ENCODE peak calls at places on chromosomes 5 and 9, in six cellular contexts. One of them, this sample, is unnamed.
A peak's percentile ranks its signal among the peaks of the same experiment; 100 is the strongest.

GRCh38 chr5:78758169-78758839 is 109.7 kb upstream of the LHFPL2 start:
- DNase-seq in GM12878: peak; percentile 95
- DNase-seq in K562: no peak
- DNase-seq in HCT116: no peak
- DNase-seq in HepG2: peak; percentile 91
- DNase-seq in H1: no peak
- DNase-seq in this sample: no peak

GRCh38 chr9:27530915-27531762 is 1.5 kb upstream of the MOB3B start:
- DNase-seq in K562: no peak
- DNase-seq in HepG2: no peak
- DNase-seq in GM12878: no peak
- DNase-seq in H1: no peak
- DNase-seq in HCT116: no peak
- DNase-seq in this sample: no peak

GRCh38 chr9:114279693-114280092 is 43.2 kb upstream of the ORM1 start:
- DNase-seq in K562: no peak
- DNase-seq in GM12878: no peak
- DNase-seq in HepG2: no peak
- DNase-seq in H1: no peak
- DNase-seq in HCT116: no peak
- DNase-seq in this sample: no peak

GRCh38 chr5:142295960-142296860 is 28.6 kb downstream of the SPRY4 start:
- DNase-seq in HepG2: no peak
- DNase-seq in HCT116: no peak
- DNase-seq in GM12878: no peak
- DNase-seq in H1: no peak
- DNase-seq in K562: peak; percentile 70
- DNase-seq in this sample: no peak

GRCh38 chr5:96629774-96630173 is 32.4 kb upstream of the CAST start:
- DNase-seq in H1: no peak
- DNase-seq in HCT116: peak; percentile 22
- DNase-seq in K562: no peak
- DNase-seq in HepG2: peak; percentile 7
- DNase-seq in GM12878: no peak
- DNase-seq in this sample: no peak

GRCh38 chr5:122170630-122171029 is 41.3 kb downstream of the ZNF474 start:
- DNase-seq in HCT116: no peak
- DNase-seq in K562: peak; percentile 41
- DNase-seq in GM12878: no peak
- DNase-seq in HepG2: no peak
- DNase-seq in H1: no peak
- DNase-seq in this sample: peak; percentile 47

GRCh38 chr5:112908854-112909253 is 13.2 kb downstream of the REEP5 start:
- DNase-seq in HepG2: no peak
- DNase-seq in HCT116: no peak
- DNase-seq in H1: no peak
- DNase-seq in GM12878: no peak
- DNase-seq in K562: no peak
- DNase-seq in this sample: no peak

GRCh38 chr9:91157891-91158660 is 203.6 kb downstream of the AUH start:
- DNase-seq in H1: no peak
- DNase-seq in HepG2: no peak
- DNase-seq in GM12878: no peak
- DNase-seq in K562: no peak
- DNase-seq in HCT116: no peak
- DNase-seq in this sample: no peak

GRCh38 chr9:113674436-113674835 is 201.7 kb upstream of the ZNF618 start:
- DNase-seq in K562: no peak
- DNase-seq in HCT116: no peak
- DNase-seq in HepG2: no peak
- DNase-seq in H1: no peak
- DNase-seq in GM12878: no peak
- DNase-seq in this sample: no peak

GRCh38 chr9:109590945-109591344 is 92.8 kb upstream of the PTPN3 start:
- DNase-seq in K562: no peak
- DNase-seq in H1: no peak
- DNase-seq in GM12878: no peak
- DNase-seq in HepG2: no peak
- DNase-seq in HCT116: no peak
- DNase-seq in this sample: no peak

GRCh38 chr9:124659099-124659659 is 111.9 kb downstream of the NR6A1 start:
- DNase-seq in HepG2: peak; percentile 93
- DNase-seq in GM12878: peak; percentile 81
- DNase-seq in H1: no peak
- DNase-seq in HCT116: no peak
- DNase-seq in K562: peak; percentile 91
- DNase-seq in this sample: no peak

GRCh38 chr9:35658144-35658893 is at the start of gene CCDC107:
- DNase-seq in K562: peak; percentile 96
- DNase-seq in HCT116: no peak
- DNase-seq in HepG2: peak; percentile 70
- DNase-seq in H1: peak; percentile 90
- DNase-seq in GM12878: no peak
- DNase-seq in this sample: peak; percentile 66

GRCh38 chr9:10112070-10112469 is 500.7 kb downstream of the PTPRD start:
- DNase-seq in HepG2: no peak
- DNase-seq in HCT116: no peak
- DNase-seq in GM12878: no peak
- DNase-seq in H1: no peak
- DNase-seq in K562: no peak
- DNase-seq in this sample: no peak

GRCh38 chr5:10250804-10251276 is 760 bp downstream of the CCT5 start:
- DNase-seq in HCT116: no peak
- DNase-seq in H1: no peak
- DNase-seq in GM12878: no peak
- DNase-seq in HepG2: no peak
- DNase-seq in K562: peak; percentile 36
- DNase-seq in this sample: no peak

GRCh38 chr5:57784106-57784505 is 301.5 kb upstream of the ACTBL2 start:
- DNase-seq in H1: no peak
- DNase-seq in GM12878: no peak
- DNase-seq in K562: no peak
- DNase-seq in HCT116: no peak
- DNase-seq in HepG2: no peak
- DNase-seq in this sample: no peak

GRCh38 chr5:72355706-72356299 is 35.6 kb downstream of the PTCD2 start:
- DNase-seq in HepG2: no peak
- DNase-seq in GM12878: no peak
- DNase-seq in K562: peak; percentile 13
- DNase-seq in H1: no peak
- DNase-seq in HCT116: no peak
- DNase-seq in this sample: no peak

GRCh38 chr9:89249001-89249400 is 62.0 kb upstream of the CKS2 start:
- DNase-seq in H1: no peak
- DNase-seq in HepG2: no peak
- DNase-seq in GM12878: no peak
- DNase-seq in K562: no peak
- DNase-seq in HCT116: no peak
- DNase-seq in this sample: no peak

DNA sequence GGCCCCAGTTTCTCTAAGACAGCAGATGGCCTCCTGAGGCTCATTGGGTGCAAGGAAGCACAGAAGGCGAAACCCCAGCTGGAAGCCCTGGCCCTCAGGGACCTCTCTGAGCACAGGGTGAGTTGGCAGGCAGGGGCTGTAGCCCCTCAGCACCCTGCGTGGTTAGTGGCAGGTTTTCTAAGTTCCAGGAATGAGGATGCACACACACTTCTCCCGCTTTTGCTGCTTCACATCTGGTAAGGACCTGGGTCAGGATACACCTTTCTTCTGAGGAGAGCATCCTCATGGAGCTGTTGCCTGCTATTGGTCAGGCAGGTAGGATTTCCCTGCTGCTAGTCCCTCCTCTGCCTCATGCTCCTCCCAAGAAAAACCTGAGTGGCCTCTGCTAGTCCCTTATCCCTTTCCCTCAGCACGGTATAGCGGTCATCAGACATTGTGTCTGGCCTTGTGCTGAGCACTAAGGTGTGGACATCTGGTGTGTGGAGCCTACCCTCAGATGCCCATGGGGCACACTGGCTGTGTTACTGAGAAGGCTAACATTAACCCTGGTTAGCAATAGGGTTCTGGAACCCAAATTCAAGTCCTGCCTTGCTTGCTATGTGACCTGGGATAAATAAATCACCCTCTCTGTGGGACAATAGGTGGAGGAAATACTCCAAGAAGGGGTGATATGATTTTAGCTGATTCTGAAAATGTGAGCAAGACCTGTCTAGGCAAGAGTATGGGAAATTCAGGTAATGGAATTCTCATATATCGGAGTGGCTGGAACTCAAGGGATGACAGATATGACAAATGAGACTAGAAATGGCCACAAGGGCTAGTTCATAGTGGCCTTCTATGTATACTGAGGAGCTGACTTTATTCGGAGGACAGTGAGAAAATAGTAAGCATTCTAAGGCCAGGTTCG is 1.6 kb downstream of the SLC22A4 start:
- DNase-seq in GM12878: no peak
- DNase-seq in K562: peak; percentile 50
- DNase-seq in H1: no peak
- DNase-seq in HepG2: no peak
- DNase-seq in HCT116: no peak
- DNase-seq in this sample: no peak
- H3K4me3 ChIP-seq in GM12878: no peak overlapping the region
- H3K4me3 ChIP-seq in K562: peak overlapping the region; percentile 61
- H3K4me3 ChIP-seq in H1: no peak overlapping the region
- H3K4me3 ChIP-seq in HepG2: peak overlapping the region; percentile 79
- H3K4me3 ChIP-seq in HCT116: peak overlapping the region; percentile 79
- H3K4me3 ChIP-seq in this sample: no peak overlapping the region

DNA sequence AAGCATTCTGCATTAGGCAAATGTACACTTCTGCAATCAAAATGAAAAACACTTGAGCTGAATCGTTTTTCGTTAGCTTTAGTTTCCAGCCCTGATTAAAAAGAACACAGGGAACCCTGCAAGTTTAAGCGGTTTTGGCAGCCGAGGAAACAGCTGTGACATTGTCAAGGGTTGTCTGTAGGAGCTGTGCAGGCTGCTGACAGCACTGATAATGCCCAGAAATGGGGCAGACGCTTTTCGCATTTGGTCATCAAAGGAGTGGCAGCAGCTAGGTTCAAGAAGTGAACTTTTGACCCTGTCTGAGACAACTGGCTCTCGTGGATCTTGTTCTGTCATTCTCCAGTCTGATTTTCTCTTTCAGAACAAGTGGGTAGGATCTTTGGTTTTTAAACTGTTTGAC is 165.6 kb upstream of the CCDC152 start:
- DNase-seq in HCT116: no peak
- DNase-seq in HepG2: no peak
- DNase-seq in K562: peak; percentile 31
- DNase-seq in H1: no peak
- DNase-seq in GM12878: no peak
- DNase-seq in this sample: no peak
- TF ChIP-seq ZNF274 in HCT116: no peak
- TF ChIP-seq ZNF274 in HepG2: no peak
- TF ChIP-seq ZNF274 in K562: no peak
- TF ChIP-seq ZNF274 in H1: no peak
- TF ChIP-seq ZNF274 in GM12878: no peak
- TF ChIP-seq ZNF274 in this sample: no peak

GRCh38 chr9:99259231-99259918 is 37.3 kb downstream of the SEC61B start:
- DNase-seq in HepG2: no peak
- DNase-seq in HCT116: no peak
- DNase-seq in K562: peak; percentile 20
- DNase-seq in GM12878: no peak
- DNase-seq in H1: peak; percentile 67
- DNase-seq in this sample: no peak
- H3K4me3 ChIP-seq in HepG2: peak overlapping the region; percentile 48
- H3K4me3 ChIP-seq in HCT116: no peak overlapping the region
- H3K4me3 ChIP-seq in K562: no peak overlapping the region
- H3K4me3 ChIP-seq in GM12878: no peak overlapping the region
- H3K4me3 ChIP-seq in H1: no peak overlapping the region
- H3K4me3 ChIP-seq in this sample: no peak overlapping the region

GRCh38 chr5:59544573-59544972 is 349.0 kb downstream of the PDE4D start:
- DNase-seq in HCT116: no peak
- DNase-seq in H1: no peak
- DNase-seq in GM12878: no peak
- DNase-seq in K562: no peak
- DNase-seq in HepG2: no peak
- DNase-seq in this sample: no peak

GRCh38 chr5:59543826-59544442 is 349.6 kb downstream of the PDE4D start:
- DNase-seq in HCT116: no peak
- DNase-seq in HepG2: no peak
- DNase-seq in GM12878: no peak
- DNase-seq in H1: no peak
- DNase-seq in K562: no peak
- DNase-seq in this sample: no peak

GRCh38 chr5:59547731-59548130 is 345.8 kb downstream of the PDE4D start:
- DNase-seq in HepG2: no peak
- DNase-seq in HCT116: no peak
- DNase-seq in GM12878: no peak
- DNase-seq in K562: no peak
- DNase-seq in H1: no peak
- DNase-seq in this sample: no peak

GRCh38 chr5:59540366-59540765 is 353.2 kb downstream of the PDE4D start:
- DNase-seq in H1: no peak
- DNase-seq in K562: no peak
- DNase-seq in GM12878: no peak
- DNase-seq in HepG2: no peak
- DNase-seq in HCT116: no peak
- DNase-seq in this sample: no peak

DNA sequence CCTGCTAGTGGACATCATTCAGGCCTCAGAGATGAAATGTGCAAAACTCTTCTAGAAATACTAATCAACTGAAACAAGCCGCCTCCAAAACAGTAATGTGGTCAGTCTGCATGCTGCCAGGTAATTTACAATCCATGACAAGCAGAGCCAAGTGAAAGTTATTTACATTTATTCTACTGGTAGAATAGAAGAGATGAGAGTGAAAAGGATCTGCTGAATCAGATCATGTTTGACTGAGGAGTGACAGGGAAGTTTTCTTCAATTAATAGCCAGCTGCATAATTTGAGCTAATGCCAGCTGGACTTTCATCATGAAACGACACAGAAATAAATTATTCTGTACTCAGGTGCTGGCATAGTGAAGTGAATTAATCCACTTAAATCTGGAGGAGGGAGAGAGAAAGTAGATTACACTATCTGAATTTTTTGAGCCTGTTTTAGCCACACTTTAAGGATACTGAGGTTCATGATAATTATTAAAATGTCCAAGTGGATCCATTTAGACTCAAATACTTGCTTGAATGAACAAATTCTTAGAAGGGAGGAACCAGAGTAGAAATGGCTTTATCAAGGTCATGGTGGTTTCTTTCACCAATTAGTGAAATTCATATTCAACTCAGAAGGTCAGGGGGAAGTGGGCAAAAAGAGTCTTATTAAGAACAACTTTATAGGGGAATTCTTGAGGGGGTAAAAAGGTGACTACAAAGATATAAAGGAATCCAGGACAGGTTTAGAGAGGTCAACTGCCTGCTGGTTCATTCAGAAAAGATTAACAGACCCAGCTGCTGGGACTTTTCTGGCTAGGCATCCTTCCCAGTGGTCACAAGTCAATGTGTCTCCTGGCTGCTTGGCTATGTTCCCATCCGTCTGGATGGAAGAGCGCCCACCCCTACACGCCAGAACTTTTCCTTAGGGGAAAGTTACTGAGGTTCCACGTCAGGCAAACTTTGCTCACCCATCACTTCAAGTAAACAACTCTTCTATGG is 350.4 kb downstream of the PDE4D start:
- DNase-seq in HCT116: no peak
- DNase-seq in K562: no peak
- DNase-seq in H1: no peak
- DNase-seq in GM12878: no peak
- DNase-seq in HepG2: no peak
- DNase-seq in this sample: no peak
- TF ChIP-seq ZNF274 in HCT116: no peak
- TF ChIP-seq ZNF274 in K562: no peak
- TF ChIP-seq ZNF274 in H1: no peak
- TF ChIP-seq ZNF274 in GM12878: no peak
- TF ChIP-seq ZNF274 in HepG2: no peak
- TF ChIP-seq ZNF274 in this sample: no peak

This sample was measured in NT2/D1.